ENCODE peak calls at places on chromosomes 16 and 17, in five cellular contexts. One of them, this sample, is unnamed.
A peak's percentile ranks its signal among the peaks of the same experiment; 100 is the strongest.

GRCh38 chr17:67841992-67842391 is 16.7 kb downstream of the BPTF start:
- DNase-seq in nephron progenitor cell: no peak
- DNase-seq in progenitor cell of endocrine pancreas: no peak
- DNase-seq in glutamatergic neuron: no peak
- DNase-seq in SK-N-SH: no peak
- DNase-seq in this sample: no peak

GRCh38 chr17:82200743-82201497 is 11.7 kb downstream of the CCDC57 start:
- DNase-seq in SK-N-SH: peak; percentile 25
- DNase-seq in glutamatergic neuron: no peak
- DNase-seq in nephron progenitor cell: no peak
- DNase-seq in progenitor cell of endocrine pancreas: no peak
- DNase-seq in this sample: peak; percentile 92

GRCh38 chr17:70622382-70623260 is 453.3 kb downstream of the KCNJ2 start:
- DNase-seq in SK-N-SH: peak; percentile 37
- DNase-seq in glutamatergic neuron: peak; percentile 77
- DNase-seq in nephron progenitor cell: peak; percentile 64
- DNase-seq in progenitor cell of endocrine pancreas: peak; percentile 33
- DNase-seq in this sample: peak; percentile 49

GRCh38 chr16:83992624-83993023 is 24.6 kb downstream of the NECAB2 start:
- DNase-seq in nephron progenitor cell: no peak
- DNase-seq in SK-N-SH: no peak
- DNase-seq in glutamatergic neuron: no peak
- DNase-seq in progenitor cell of endocrine pancreas: no peak
- DNase-seq in this sample: no peak

GRCh38 chr16:64957246-64957645 is 164.6 kb downstream of the CDH11 start:
- DNase-seq in nephron progenitor cell: no peak
- DNase-seq in SK-N-SH: no peak
- DNase-seq in glutamatergic neuron: no peak
- DNase-seq in progenitor cell of endocrine pancreas: no peak
- DNase-seq in this sample: no peak

GRCh38 chr17:17062356-17062755 is 20.1 kb downstream of the MPRIP start:
- DNase-seq in nephron progenitor cell: no peak
- DNase-seq in glutamatergic neuron: peak; percentile 17
- DNase-seq in SK-N-SH: no peak
- DNase-seq in progenitor cell of endocrine pancreas: no peak
- DNase-seq in this sample: no peak

GRCh38 chr16:89823087-89823823 is 5.0 kb upstream of the SPIRE2 start:
- DNase-seq in SK-N-SH: no peak
- DNase-seq in glutamatergic neuron: no peak
- DNase-seq in nephron progenitor cell: no peak
- DNase-seq in progenitor cell of endocrine pancreas: no peak
- DNase-seq in this sample: no peak

GRCh38 chr17:47928415-47928814 is 13.0 kb upstream of the PNPO start:
- DNase-seq in progenitor cell of endocrine pancreas: no peak
- DNase-seq in glutamatergic neuron: no peak
- DNase-seq in nephron progenitor cell: no peak
- DNase-seq in SK-N-SH: no peak
- DNase-seq in this sample: no peak

GRCh38 chr16:87661561-87661960 is 59.3 kb downstream of the JPH3 start:
- DNase-seq in progenitor cell of endocrine pancreas: peak; percentile 71
- DNase-seq in SK-N-SH: no peak
- DNase-seq in glutamatergic neuron: no peak
- DNase-seq in nephron progenitor cell: peak; percentile 89
- DNase-seq in this sample: peak; percentile 63

GRCh38 chr17:61416540-61417363 is 17.1 kb downstream of the TBX2 start:
- DNase-seq in SK-N-SH: peak; percentile 99
- DNase-seq in glutamatergic neuron: peak; percentile 96
- DNase-seq in progenitor cell of endocrine pancreas: peak; percentile 91
- DNase-seq in nephron progenitor cell: peak; percentile 95
- DNase-seq in this sample: peak; percentile 77

GRCh38 chr17:77881545-77881944 is 77.0 kb upstream of the TNRC6C start:
- DNase-seq in progenitor cell of endocrine pancreas: no peak
- DNase-seq in SK-N-SH: peak; percentile 86
- DNase-seq in glutamatergic neuron: peak; percentile 63
- DNase-seq in nephron progenitor cell: peak; percentile 33
- DNase-seq in this sample: peak; percentile 88
- TF ChIP-seq CTCF in progenitor cell of endocrine pancreas: no peak
- TF ChIP-seq CTCF in SK-N-SH: no peak
- TF ChIP-seq CTCF in glutamatergic neuron: no peak
- TF ChIP-seq CTCF in nephron progenitor cell: no peak
- TF ChIP-seq CTCF in this sample: no peak

GRCh38 chr16:29765167-29766032 is 12.7 kb upstream of the ZG16 start:
- DNase-seq in glutamatergic neuron: no peak
- DNase-seq in progenitor cell of endocrine pancreas: peak; percentile 44
- DNase-seq in nephron progenitor cell: no peak
- DNase-seq in SK-N-SH: no peak
- DNase-seq in this sample: no peak
- TF ChIP-seq CTCF in glutamatergic neuron: no peak
- TF ChIP-seq CTCF in progenitor cell of endocrine pancreas: no peak
- TF ChIP-seq CTCF in nephron progenitor cell: no peak
- TF ChIP-seq CTCF in SK-N-SH: no peak
- TF ChIP-seq CTCF in this sample: no peak

GRCh38 chr16:58034128-58034685 is 8.7 kb downstream of the MMP15 start:
- DNase-seq in progenitor cell of endocrine pancreas: no peak
- DNase-seq in nephron progenitor cell: no peak
- DNase-seq in SK-N-SH: peak; percentile 14
- DNase-seq in glutamatergic neuron: no peak
- DNase-seq in this sample: no peak

GRCh38 chr16:58037365-58038057 is 12.0 kb downstream of the MMP15 start:
- DNase-seq in progenitor cell of endocrine pancreas: no peak
- DNase-seq in nephron progenitor cell: no peak
- DNase-seq in glutamatergic neuron: no peak
- DNase-seq in SK-N-SH: peak; percentile 15
- DNase-seq in this sample: no peak

GRCh38 chr16:58034786-58035185 is 9.2 kb downstream of the MMP15 start:
- DNase-seq in nephron progenitor cell: no peak
- DNase-seq in SK-N-SH: peak; percentile 18
- DNase-seq in glutamatergic neuron: no peak
- DNase-seq in progenitor cell of endocrine pancreas: no peak
- DNase-seq in this sample: no peak

GRCh38 chr16:58036943-58037342 is 11.4 kb downstream of the MMP15 start:
- DNase-seq in SK-N-SH: peak; percentile 10
- DNase-seq in glutamatergic neuron: no peak
- DNase-seq in progenitor cell of endocrine pancreas: no peak
- DNase-seq in nephron progenitor cell: no peak
- DNase-seq in this sample: no peak

DNA sequence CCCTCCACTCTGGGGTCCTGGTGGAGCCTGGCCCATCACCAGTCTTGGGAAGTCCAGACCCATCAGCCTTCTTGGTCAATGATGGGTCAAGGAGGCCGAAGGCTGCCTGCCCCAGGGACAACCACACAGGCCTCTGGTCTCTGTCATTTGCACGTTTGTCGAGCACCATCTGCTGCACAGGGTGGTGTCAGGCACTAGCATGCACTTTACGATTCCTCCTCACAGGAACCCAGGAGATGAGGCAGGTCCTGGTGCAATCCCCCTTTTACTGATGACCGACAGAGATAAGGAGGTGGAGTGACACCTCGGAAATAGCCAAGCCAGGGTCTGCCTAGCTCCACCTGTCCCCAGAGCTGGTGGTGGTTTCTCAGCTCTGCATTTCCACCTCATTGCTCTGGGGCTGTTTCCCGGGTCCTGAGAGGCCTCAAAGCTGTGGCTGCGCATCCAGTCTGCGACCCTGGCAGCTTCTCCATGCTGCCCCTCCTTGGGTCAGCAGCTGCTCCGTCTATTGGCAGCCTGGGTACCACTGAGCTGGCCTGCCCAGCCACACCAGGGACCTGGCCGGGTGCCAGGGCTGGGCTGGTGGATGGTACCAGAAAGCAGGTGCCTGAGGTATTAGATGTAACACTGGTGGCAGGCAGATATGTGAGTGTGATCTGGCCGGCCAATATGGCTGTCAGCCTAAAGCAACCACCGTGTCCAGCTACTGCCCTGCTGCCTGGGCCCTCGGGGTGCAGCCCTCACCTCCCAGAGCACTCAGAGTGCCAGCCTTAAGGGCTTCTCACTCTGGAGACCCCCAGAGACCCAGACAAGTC is 10.0 kb downstream of the MMP15 start:
- DNase-seq in glutamatergic neuron: no peak
- DNase-seq in SK-N-SH: peak; percentile 74
- DNase-seq in nephron progenitor cell: no peak
- DNase-seq in progenitor cell of endocrine pancreas: no peak
- DNase-seq in this sample: no peak
- TF ChIP-seq CTCF in glutamatergic neuron: no peak
- TF ChIP-seq CTCF in SK-N-SH: no peak
- TF ChIP-seq CTCF in nephron progenitor cell: no peak
- TF ChIP-seq CTCF in progenitor cell of endocrine pancreas: no peak
- TF ChIP-seq CTCF in this sample: no peak

GRCh38 chr16:81350306-81350615 is 35.5 kb downstream of the GAN start:
- DNase-seq in nephron progenitor cell: no peak
- DNase-seq in SK-N-SH: no peak
- DNase-seq in progenitor cell of endocrine pancreas: no peak
- DNase-seq in glutamatergic neuron: no peak
- DNase-seq in this sample: no peak
- TF ChIP-seq CTCF in nephron progenitor cell: no peak
- TF ChIP-seq CTCF in SK-N-SH: peak; percentile 22
- TF ChIP-seq CTCF in progenitor cell of endocrine pancreas: no peak
- TF ChIP-seq CTCF in glutamatergic neuron: no peak
- TF ChIP-seq CTCF in this sample: no peak

This sample was measured in activated CD8-positive, alpha-beta T cell treated with anti-CD3 and anti-CD28 coated beads for 36 hours.